ENCODE peak calls at places on chromosomes 6 and 20, in four cellular contexts. Z, E, O and N are unnamed samples.

GRCh38 chr6:2578729-2579128 is 172.0 kb downstream of the MYLK4 start:
- DNase-seq in O (no peak), E (no peak), Z (peak; percentile 9), N (no peak)

GRCh38 chr6:80280258-80281010 is 174.0 kb downstream of the BCKDHB start:
- DNase-seq in O (no peak), Z (peak; percentile 35), E (no peak), N (no peak)

GRCh38 chr6:135322427-135323201 is 141.5 kb downstream of the MYB start:
- DNase-seq in Z (no peak), O (peak; percentile 64), E (no peak), N (no peak)

GRCh38 chr20:51692806-51693400 is 75.3 kb downstream of the ATP9A start:
- DNase-seq in Z (no peak), E (no peak), O (no peak), N (no peak)

GRCh38 chr6:8556370-8557018 is 121.1 kb upstream of the SLC35B3 start:
- DNase-seq in E (no peak), O (no peak), Z (peak; percentile 3), N (no peak)

GRCh38 chr6:6560909-6561308 is 27.6 kb upstream of the LY86 start:
- DNase-seq in O (peak; percentile 37), Z (no peak), E (no peak), N (no peak)

GRCh38 chr20:57772349-57772964 is 62.6 kb upstream of the PMEPA1 start:
- DNase-seq in Z (peak; percentile 54), E (no peak), O (no peak), N (peak; percentile 92)

GRCh38 chr6:144931172-144932035 is 646.3 kb downstream of the UTRN start:
- DNase-seq in O (peak; percentile 19), E (peak; percentile 11), Z (peak; percentile 50), N (no peak)

GRCh38 chr6:34132486-34133185 is 13.3 kb downstream of the GRM4 start:
- DNase-seq in O (peak; percentile 48), Z (peak; percentile 10), E (no peak), N (no peak)

GRCh38 chr20:9306521-9306920 is 207.9 kb upstream of the LAMP5 start:
- DNase-seq in Z (peak; percentile 85), E (no peak), O (no peak), N (no peak)

GRCh38 chr6:55528624-55529023 is 50.4 kb downstream of the HMGCLL1 start:
- DNase-seq in Z (peak; percentile 6), O (peak; percentile 78), E (no peak), N (no peak)

GRCh38 chr20:2986466-2986865 is 57.0 kb upstream of the GNRH2 start:
- DNase-seq in O (no peak), E (no peak), Z (peak; percentile 66), N (no peak)

GRCh38 chr6:116877743-116878142 is 701 bp downstream of the RFX6 start:
- DNase-seq in O (no peak), Z (no peak), E (no peak), N (no peak)
- TF ChIP-seq CTCF in O (no peak), Z (no peak), E (no peak), N (no peak)

DNA sequence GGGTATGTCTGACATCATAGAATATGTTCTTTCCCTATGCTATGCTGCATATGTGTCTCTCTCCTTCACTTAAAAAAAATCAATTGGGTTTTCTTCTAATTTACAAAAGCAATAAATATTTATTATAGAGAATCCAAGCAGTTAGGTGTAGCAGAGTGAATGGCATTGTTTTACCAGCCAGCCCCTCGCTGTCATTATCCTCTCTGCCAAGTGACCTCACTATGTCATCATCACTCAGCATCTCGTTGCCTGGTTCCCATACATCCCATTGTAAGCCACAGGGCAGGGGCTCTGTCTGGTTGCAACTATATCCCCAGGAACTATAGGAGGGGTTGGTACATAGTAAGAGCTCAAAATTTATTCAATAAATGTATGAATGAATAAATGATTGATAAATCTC is 31.3 kb downstream of the KIAA0319 start:
- DNase-seq in E (no peak), Z (no peak), O (no peak), N (no peak)
- TF ChIP-seq CTCF in E (no peak), Z (no peak), O (no peak), N (no peak)

DNA sequence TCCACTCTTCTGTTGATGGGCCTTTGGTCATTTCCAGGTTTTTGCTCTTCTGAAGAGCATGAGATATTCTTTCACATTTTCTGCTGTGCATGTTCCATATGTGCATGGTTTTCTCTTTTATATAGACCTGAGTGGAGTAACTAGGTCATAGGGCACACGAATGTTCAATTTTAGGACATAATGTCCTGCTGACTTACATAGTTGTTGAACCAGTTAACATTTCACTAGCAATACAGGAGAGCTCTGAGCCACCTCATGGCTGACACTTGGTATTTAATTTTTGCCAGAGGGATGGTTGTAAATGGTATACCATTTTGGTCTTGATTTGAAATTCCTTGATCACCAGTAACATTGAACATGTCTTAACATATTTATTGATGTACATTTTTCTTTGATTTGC is 38.2 kb downstream of the IGF2R start:
- DNase-seq in Z (no peak), O (no peak), E (no peak), N (no peak)
- TF ChIP-seq CTCF in Z (no peak), O (no peak), E (no peak), N (no peak)

GRCh38 chr6:159890201-159890600 is 587 bp upstream of the MAS1 start:
- DNase-seq in E (no peak), Z (no peak), O (no peak), N (no peak)
- TF ChIP-seq CTCF in E (no peak), Z (no peak), O (no peak), N (no peak)